ENCODE peak calls at places on chromosomes 3 and 15, in four cellular contexts. One of them, this sample, is unnamed. For H3K4me1, the result is how much of the 10 kb centered on the place peaks cover.

GRCh38 chr15:65376767-65377104 is 1.1 kb downstream of the IGDCC3 start:
- DNase-seq in GM23248: peak
- DNase-seq in PC-3: no peak
- DNase-seq in lower lobe of right lung: no peak
- DNase-seq in this sample: peak

GRCh38 chr15:70528270-70528706 is 235.1 kb downstream of the UACA start:
- DNase-seq in GM23248: peak
- DNase-seq in PC-3: no peak
- DNase-seq in lower lobe of right lung: no peak
- DNase-seq in this sample: peak

GRCh38 chr3:130576571-130577266 is 59.7 kb downstream of the COL6A6 start:
- DNase-seq in GM23248: peak
- DNase-seq in PC-3: no peak
- DNase-seq in lower lobe of right lung: no peak
- DNase-seq in this sample: no peak

GRCh38 chr3:27990347-27990746 is 251.1 kb upstream of the CMC1 start:
- DNase-seq in GM23248: no peak
- DNase-seq in PC-3: peak
- DNase-seq in lower lobe of right lung: no peak
- DNase-seq in this sample: no peak

GRCh38 chr3:10017636-10018292 is 8.5 kb upstream of the FANCD2 start:
- DNase-seq in GM23248: peak
- DNase-seq in PC-3: peak
- DNase-seq in lower lobe of right lung: no peak
- DNase-seq in this sample: peak

GRCh38 chr3:184289426-184289938 is 9.6 kb upstream of the PSMD2 start:
- DNase-seq in GM23248: peak
- DNase-seq in PC-3: peak
- DNase-seq in lower lobe of right lung: peak
- DNase-seq in this sample: peak

GRCh38 chr15:90228960-90229359 is 4.8 kb downstream of the CIB1 start:
- DNase-seq in GM23248: no peak
- DNase-seq in PC-3: no peak
- DNase-seq in lower lobe of right lung: no peak
- DNase-seq in this sample: no peak

GRCh38 chr15:86620636-86621349 is 541.1 kb downstream of the AGBL1 start:
- DNase-seq in GM23248: no peak
- DNase-seq in PC-3: no peak
- DNase-seq in lower lobe of right lung: no peak
- DNase-seq in this sample: no peak

GRCh38 chr3:194001728-194002459 is 134.1 kb upstream of the HES1 start:
- DNase-seq in GM23248: no peak
- DNase-seq in PC-3: no peak
- DNase-seq in lower lobe of right lung: no peak
- DNase-seq in this sample: no peak

GRCh38 chr3:40908612-40909011 is 290.7 kb upstream of the CTNNB1 start:
- DNase-seq in GM23248: no peak
- DNase-seq in PC-3: no peak
- DNase-seq in lower lobe of right lung: no peak
- DNase-seq in this sample: peak

GRCh38 chr3:42247576-42248027 is 18.4 kb downstream of the CCK start:
- DNase-seq in GM23248: peak
- DNase-seq in PC-3: peak
- DNase-seq in lower lobe of right lung: no peak
- DNase-seq in this sample: peak

GRCh38 chr3:150059241-150059640 is 88.5 kb upstream of the PFN2 start:
- DNase-seq in GM23248: no peak
- DNase-seq in PC-3: no peak
- DNase-seq in lower lobe of right lung: no peak
- DNase-seq in this sample: no peak

GRCh38 chr3:65472501-65472900 is 566.2 kb downstream of the MAGI1 start:
- DNase-seq in GM23248: no peak
- DNase-seq in PC-3: no peak
- DNase-seq in lower lobe of right lung: no peak
- DNase-seq in this sample: no peak

GRCh38 chr3:8318002-8318649 is 183.5 kb upstream of the LMCD1 start:
- DNase-seq in GM23248: peak
- DNase-seq in PC-3: peak
- DNase-seq in lower lobe of right lung: no peak
- DNase-seq in this sample: no peak

GRCh38 chr15:28094732-28095521 is 4.2 kb downstream of the OCA2 start:
- DNase-seq in GM23248: peak
- DNase-seq in PC-3: peak
- DNase-seq in lower lobe of right lung: peak
- DNase-seq in this sample: no peak

GRCh38 chr3:149585401-149585726 is 72.5 kb downstream of the WWTR1 start:
- DNase-seq in GM23248: no peak
- DNase-seq in PC-3: no peak
- DNase-seq in lower lobe of right lung: no peak
- DNase-seq in this sample: no peak

GRCh38 chr3:31733234-31733667 is 200.5 kb downstream of the STT3B start:
- DNase-seq in GM23248: no peak
- DNase-seq in PC-3: peak
- DNase-seq in lower lobe of right lung: no peak
- DNase-seq in this sample: peak

GRCh38 chr3:130748981-130749380 is 2.4 kb upstream of the PIK3R4 start:
- DNase-seq in GM23248: peak
- DNase-seq in PC-3: no peak
- DNase-seq in lower lobe of right lung: no peak
- DNase-seq in this sample: no peak

GRCh38 chr15:74504418-74504817 is 36.6 kb upstream of the ARID3B start:
- DNase-seq in GM23248: peak
- DNase-seq in PC-3: peak
- DNase-seq in lower lobe of right lung: no peak
- DNase-seq in this sample: no peak

GRCh38 chr15:65731926-65732325 is 60.2 kb downstream of the DENND4A start:
- DNase-seq in GM23248: peak
- DNase-seq in PC-3: no peak
- DNase-seq in lower lobe of right lung: no peak
- DNase-seq in this sample: no peak

GRCh38 chr3:158918451-158918850 is 116.6 kb downstream of the MFSD1 start:
- DNase-seq in GM23248: peak
- DNase-seq in PC-3: no peak
- DNase-seq in lower lobe of right lung: no peak
- DNase-seq in this sample: no peak

GRCh38 chr15:93065641-93066045 is 23.4 kb downstream of the RGMA start:
- DNase-seq in GM23248: no peak
- DNase-seq in PC-3: no peak
- DNase-seq in lower lobe of right lung: no peak
- DNase-seq in this sample: no peak

GRCh38 chr3:71579934-71580318 is 3.6 kb downstream of the FOXP1 start:
- DNase-seq in GM23248: peak
- DNase-seq in PC-3: peak
- DNase-seq in lower lobe of right lung: no peak
- DNase-seq in this sample: no peak

GRCh38 chr3:178895178-178895789 is 176.3 kb downstream of the ZMAT3 start:
- DNase-seq in GM23248: no peak
- DNase-seq in PC-3: no peak
- DNase-seq in lower lobe of right lung: no peak
- DNase-seq in this sample: no peak

GRCh38 chr15:89307791-89308190 is 26.8 kb downstream of the POLG start:
- DNase-seq in GM23248: peak
- DNase-seq in PC-3: no peak
- DNase-seq in lower lobe of right lung: no peak
- DNase-seq in this sample: no peak

GRCh38 chr15:68640791-68641331 is 62.1 kb downstream of the CORO2B start:
- DNase-seq in GM23248: peak
- DNase-seq in PC-3: no peak
- DNase-seq in lower lobe of right lung: no peak
- DNase-seq in this sample: no peak

GRCh38 chr15:58933311-58934113 is at the start of gene SLTM:
- DNase-seq in GM23248: peak
- DNase-seq in PC-3: peak
- DNase-seq in lower lobe of right lung: peak
- DNase-seq in this sample: peak

GRCh38 chr3:20057612-20058180 is 17.4 kb downstream of the KAT2B start:
- DNase-seq in GM23248: no peak
- DNase-seq in PC-3: no peak
- DNase-seq in lower lobe of right lung: no peak
- DNase-seq in this sample: no peak
- H3K4me1 ChIP-seq in GM23248: under half
- H3K4me1 ChIP-seq in PC-3: half or more
- H3K4me1 ChIP-seq in lower lobe of right lung: half or more
- H3K4me1 ChIP-seq in this sample: under half

GRCh38 chr3:25657293-25657692 is 7.4 kb downstream of the TOP2B start:
- DNase-seq in GM23248: no peak
- DNase-seq in PC-3: no peak
- DNase-seq in lower lobe of right lung: no peak
- DNase-seq in this sample: no peak
- H3K4me1 ChIP-seq in GM23248: under half
- H3K4me1 ChIP-seq in PC-3: under half
- H3K4me1 ChIP-seq in lower lobe of right lung: half or more
- H3K4me1 ChIP-seq in this sample: under half

GRCh38 chr15:31259562-31260252 is 66.9 kb upstream of the KLF13 start:
- DNase-seq in GM23248: no peak
- DNase-seq in PC-3: no peak
- DNase-seq in lower lobe of right lung: no peak
- DNase-seq in this sample: no peak
- H3K4me1 ChIP-seq in GM23248: under half
- H3K4me1 ChIP-seq in PC-3: under half
- H3K4me1 ChIP-seq in lower lobe of right lung: under half
- H3K4me1 ChIP-seq in this sample: under half

GRCh38 chr3:15633766-15634588 is 32.4 kb downstream of the BTD start:
- DNase-seq in GM23248: peak
- DNase-seq in PC-3: peak
- DNase-seq in lower lobe of right lung: no peak
- DNase-seq in this sample: peak
- H3K4me1 ChIP-seq in GM23248: half or more
- H3K4me1 ChIP-seq in PC-3: half or more
- H3K4me1 ChIP-seq in lower lobe of right lung: under half
- H3K4me1 ChIP-seq in this sample: half or more

DNA sequence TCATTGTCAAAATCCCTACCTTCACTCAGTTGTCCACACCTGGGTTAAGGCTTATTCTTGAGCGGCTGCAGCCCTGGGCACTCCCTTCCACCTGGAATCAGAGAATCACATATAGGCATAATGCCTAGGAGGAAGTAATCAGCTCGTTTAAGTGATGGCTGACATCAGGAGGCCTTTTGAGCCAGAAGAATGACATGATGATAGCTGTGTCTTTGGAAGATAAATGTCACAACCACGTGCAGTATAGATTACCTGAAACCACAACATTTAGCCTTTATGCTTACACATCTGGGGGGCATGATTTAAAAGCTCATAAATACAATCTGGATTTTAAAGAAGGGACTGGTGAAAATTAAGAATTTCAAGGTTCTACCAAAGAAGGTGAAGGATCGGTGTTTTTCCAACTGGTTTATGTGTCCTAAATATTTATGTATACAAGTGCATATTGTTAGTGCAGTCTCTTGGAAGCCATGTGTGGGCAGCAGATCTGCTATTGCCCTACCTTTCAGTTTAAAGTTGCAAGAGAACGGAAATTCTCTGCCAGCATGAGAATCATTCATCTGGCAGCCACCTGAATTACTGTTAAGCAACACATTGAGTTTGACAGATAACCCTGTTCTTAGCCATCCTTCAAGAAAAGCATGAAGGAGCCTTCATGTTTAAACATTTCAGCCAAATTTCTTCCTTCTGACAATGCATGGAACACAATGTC is 163.4 kb upstream of the NR2E3 start:
- DNase-seq in GM23248: no peak
- DNase-seq in PC-3: no peak
- DNase-seq in lower lobe of right lung: no peak
- DNase-seq in this sample: no peak
- H3K4me1 ChIP-seq in GM23248: under half
- H3K4me1 ChIP-seq in PC-3: under half
- H3K4me1 ChIP-seq in lower lobe of right lung: under half
- H3K4me1 ChIP-seq in this sample: under half

GRCh38 chr3:114687157-114687556 is 393.3 kb downstream of the TIGIT start:
- DNase-seq in GM23248: no peak
- DNase-seq in PC-3: no peak
- DNase-seq in lower lobe of right lung: no peak
- DNase-seq in this sample: peak
- H3K4me1 ChIP-seq in GM23248: under half
- H3K4me1 ChIP-seq in PC-3: under half
- H3K4me1 ChIP-seq in lower lobe of right lung: under half
- H3K4me1 ChIP-seq in this sample: under half

GRCh38 chr3:34216713-34217346 is 418.4 kb downstream of the PDCD6IP start:
- DNase-seq in GM23248: no peak
- DNase-seq in PC-3: no peak
- DNase-seq in lower lobe of right lung: no peak
- DNase-seq in this sample: no peak

GRCh38 chr3:34207826-34208225 is 409.4 kb downstream of the PDCD6IP start:
- DNase-seq in GM23248: no peak
- DNase-seq in PC-3: no peak
- DNase-seq in lower lobe of right lung: no peak
- DNase-seq in this sample: no peak

GRCh38 chr3:34212175-34212574 is 413.7 kb downstream of the PDCD6IP start:
- DNase-seq in GM23248: no peak
- DNase-seq in PC-3: no peak
- DNase-seq in lower lobe of right lung: no peak
- DNase-seq in this sample: no peak

GRCh38 chr3:34213481-34213880 is 415.1 kb downstream of the PDCD6IP start:
- DNase-seq in GM23248: no peak
- DNase-seq in PC-3: no peak
- DNase-seq in lower lobe of right lung: no peak
- DNase-seq in this sample: no peak

DNA sequence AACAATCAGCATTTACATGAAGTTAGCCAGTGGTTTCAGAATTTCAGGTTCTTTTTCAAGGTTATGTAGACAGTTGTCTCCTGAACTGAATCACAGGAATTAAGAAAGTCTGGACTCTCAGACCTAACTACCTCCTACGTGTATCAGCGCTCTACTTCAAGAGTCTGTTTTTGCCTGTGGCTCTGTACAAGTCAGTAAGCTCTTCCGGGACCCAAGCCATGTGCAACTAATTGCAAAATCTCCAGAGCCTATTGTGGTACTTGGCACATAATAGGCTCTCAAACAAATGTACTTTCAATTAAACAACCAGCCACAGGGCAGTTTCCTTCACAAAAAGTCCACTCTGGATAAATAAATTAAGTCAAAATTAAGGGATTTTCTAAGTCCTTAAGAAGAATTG is 414.2 kb downstream of the PDCD6IP start:
- DNase-seq in GM23248: peak
- DNase-seq in PC-3: no peak
- DNase-seq in lower lobe of right lung: no peak
- DNase-seq in this sample: no peak
- H3K4me1 ChIP-seq in GM23248: under half
- H3K4me1 ChIP-seq in PC-3: under half
- H3K4me1 ChIP-seq in lower lobe of right lung: under half
- H3K4me1 ChIP-seq in this sample: under half